ENCODE peak calls at places on chromosomes 4 and X, in eight cellular contexts. M is kidney epithelial cell, V is dorsolateral prefrontal cortex, J is body of pancreas, I is prostate gland, O is osteoblast, F is brain microvascular endothelial cell, E is Caco-2. L is an unnamed sample.

GRCh38 chr4:7306021-7306420 is 113.7 kb downstream of the SORCS2 start:
- DNase-seq in O (peak; percentile 54), J (no peak), E (no peak), I (no peak), F (no peak), M (no peak), V (no peak), L (no peak)

GRCh38 chr4:147340547-147341225 is 140.2 kb upstream of the EDNRA start:
- DNase-seq in I (no peak), O (no peak), M (peak; percentile 54), F (no peak), J (no peak), V (no peak), E (no peak), L (peak; percentile 43)

GRCh38 chrX:17860179-17860780 is 818 bp downstream of the RAI2 start:
- DNase-seq in I (peak; percentile 4), E (no peak), F (no peak), O (no peak), J (no peak), V (no peak), M (no peak), L (no peak)

GRCh38 chr4:7335363-7336066 is 99.2 kb downstream of the PSAPL1 start:
- DNase-seq in E (peak; percentile 63), F (no peak), I (peak; percentile 12), M (no peak), J (peak; percentile 57), V (peak; percentile 77), O (peak; percentile 96), L (peak; percentile 81)

GRCh38 chrX:69424161-69424560 is 80.0 kb upstream of the NALF2 start:
- DNase-seq in J (no peak), F (no peak), E (no peak), V (no peak), M (no peak), O (peak; percentile 34), I (no peak), L (no peak)

GRCh38 chr4:47913858-47914218 is 545 bp downstream of the NFXL1 start:
- DNase-seq in V (peak; percentile 56), E (peak; percentile 45), F (no peak), O (no peak), J (peak; percentile 44), I (peak; percentile 40), M (no peak), L (peak; percentile 36)

GRCh38 chr4:53635697-53636483 is 44.6 kb upstream of the LNX1 start:
- DNase-seq in V (no peak), F (no peak), I (no peak), M (no peak), O (no peak), J (no peak), E (no peak), L (no peak)

GRCh38 chr4:189088783-189089182 is 851.9 kb upstream of the FRG1 start:
- DNase-seq in J (no peak), F (no peak), E (no peak), I (peak; percentile 12), V (no peak), M (no peak), O (no peak), L (no peak)

GRCh38 chrX:47581731-47582647 is at the start of gene TIMP1:
- DNase-seq in J (peak; percentile 80), O (peak; percentile 95), I (peak; percentile 80), M (peak; percentile 54), V (peak; percentile 84), E (peak; percentile 59), F (peak; percentile 94), L (peak; percentile 90)

GRCh38 chrX:5648941-5649568 is 579.6 kb downstream of the NLGN4X start:
- DNase-seq in M (no peak), O (no peak), F (no peak), E (no peak), V (no peak), J (no peak), I (no peak), L (no peak)

GRCh38 chr4:21195682-21196081 is 495.4 kb downstream of the PACRGL start:
- DNase-seq in E (no peak), F (no peak), I (no peak), M (no peak), J (no peak), V (no peak), O (no peak), L (no peak)

GRCh38 chr4:14856076-14856926 is 146.0 kb upstream of the CPEB2 start:
- DNase-seq in I (peak; percentile 21), M (peak; percentile 97), F (peak; percentile 99), J (peak; percentile 71), V (no peak), E (no peak), O (peak; percentile 96), L (no peak)

GRCh38 chr4:5821665-5822358 is 71.1 kb downstream of the CRMP1 start:
- DNase-seq in M (no peak), F (no peak), O (peak; percentile 74), J (no peak), E (no peak), V (no peak), I (no peak), L (peak; percentile 64)

GRCh38 chr4:6693274-6694176 is at the start of gene S100P:
- DNase-seq in M (no peak), O (no peak), E (peak; percentile 75), I (no peak), F (no peak), J (no peak), V (no peak), L (no peak)

GRCh38 chr4:88953400-88953799 is 103.6 kb downstream of the FAM13A start:
- DNase-seq in O (no peak), I (no peak), V (no peak), J (no peak), M (no peak), E (no peak), F (no peak), L (no peak)

GRCh38 chr4:23818097-23818648 is 71.7 kb downstream of the PPARGC1A start:
- DNase-seq in F (no peak), M (no peak), J (no peak), E (no peak), I (no peak), O (no peak), V (no peak), L (no peak)

GRCh38 chr4:113693993-113694392 is 67.5 kb downstream of the CAMK2D start:
- DNase-seq in I (no peak), E (no peak), O (no peak), V (no peak), J (no peak), M (no peak), F (no peak), L (no peak)

GRCh38 chr4:113695328-113696169 is 66.0 kb downstream of the CAMK2D start:
- DNase-seq in F (peak; percentile 85), V (no peak), J (no peak), O (no peak), I (no peak), E (peak; percentile 61), M (no peak), L (no peak)

GRCh38 chr4:113691676-113692075 is 69.9 kb downstream of the CAMK2D start:
- DNase-seq in F (no peak), M (no peak), O (no peak), V (no peak), J (no peak), E (no peak), I (no peak), L (no peak)

GRCh38 chr4:113689394-113689793 is 72.1 kb downstream of the CAMK2D start:
- DNase-seq in O (no peak), E (no peak), M (no peak), J (no peak), V (no peak), I (no peak), F (no peak), L (no peak)

GRCh38 chr4:113692809-113693411 is 68.6 kb downstream of the CAMK2D start:
- DNase-seq in F (no peak), E (no peak), V (no peak), I (no peak), O (no peak), M (no peak), J (no peak), L (no peak)
- H3K4me3 ChIP-seq in F (no peak overlapping the region), E (no peak overlapping the region), V (no peak overlapping the region), I (no peak overlapping the region), O (no peak overlapping the region), M (no peak overlapping the region), J (no peak overlapping the region), L (no peak overlapping the region)

GRCh38 chrX:8815460-8816065 is 14.4 kb upstream of the FAM9A start:
- DNase-seq in F (peak; percentile 52), E (no peak), M (no peak), I (peak; percentile 6), V (no peak), J (peak; percentile 21), O (peak; percentile 39), L (peak; percentile 15)

GRCh38 chrX:8823698-8824097 is 22.5 kb upstream of the FAM9A start:
- DNase-seq in F (no peak), V (no peak), E (no peak), O (no peak), M (no peak), J (no peak), I (no peak), L (no peak)

GRCh38 chrX:8820910-8821527 is 19.8 kb upstream of the FAM9A start:
- DNase-seq in I (no peak), O (no peak), E (no peak), J (no peak), V (no peak), M (no peak), F (no peak), L (no peak)
- H3K4me3 ChIP-seq in I (no peak overlapping the region), O (no peak overlapping the region), E (no peak overlapping the region), J (no peak overlapping the region), V (no peak overlapping the region), M (no peak overlapping the region), F (no peak overlapping the region), L (no peak overlapping the region)

DNA sequence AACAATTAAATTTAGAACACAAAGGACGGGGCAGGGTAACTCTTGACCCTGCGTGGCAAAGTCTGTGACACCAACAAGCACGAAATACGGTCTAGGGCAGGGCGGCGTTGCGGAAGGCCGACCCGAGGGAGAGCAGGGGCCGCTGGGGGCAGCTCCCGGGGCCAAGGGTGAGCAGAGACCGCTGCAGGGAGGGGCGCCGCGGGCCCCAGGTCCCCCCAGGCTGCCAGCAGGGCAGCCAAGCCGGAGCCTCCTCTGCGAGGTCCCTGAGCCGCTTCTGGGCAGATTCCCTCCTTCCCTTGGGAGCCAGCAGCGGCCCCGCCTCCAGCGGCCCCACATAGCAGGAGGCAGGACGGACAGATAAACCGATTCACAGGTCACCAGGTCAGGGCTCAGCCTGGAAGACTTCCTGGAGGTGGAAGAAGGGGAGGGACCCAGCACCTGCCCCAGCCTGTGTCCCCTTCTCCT is 90.2 kb downstream of the FAM53A start:
- DNase-seq in O (peak; percentile 75), M (no peak), E (no peak), J (no peak), V (peak; percentile 13), I (no peak), F (no peak), L (peak; percentile 36)
- H3K4me3 ChIP-seq in O (no peak overlapping the region), M (no peak overlapping the region), E (no peak overlapping the region), J (no peak overlapping the region), V (no peak overlapping the region), I (no peak overlapping the region), F (no peak overlapping the region), L (no peak overlapping the region)

GRCh38 chrX:71618303-71618721 is at the start of gene CXCR3:
- DNase-seq in O (peak; percentile 78), V (no peak), F (no peak), J (peak; percentile 48), E (no peak), M (no peak), I (no peak), L (no peak)
- H3K4me3 ChIP-seq in O (no peak within 1 kb of the TSS), V (no peak within 1 kb of the TSS), F (no peak within 1 kb of the TSS), J (no peak within 1 kb of the TSS), E (no peak within 1 kb of the TSS), M (no peak within 1 kb of the TSS), I (no peak within 1 kb of the TSS), L (no peak within 1 kb of the TSS)